ENCODE peak calls at places on chromosomes 1 and 21, in six cellular contexts. R, O, Q, V, H and G are unnamed samples.

GRCh38 chr1:24289937-24290595 is 29.1 kb upstream of the GRHL3 start:
- DNase-seq in R (no peak), Q (peak), V (peak), O (peak), H (no peak), G (peak)

GRCh38 chr21:27363719-27364479 is 397.0 kb upstream of the ADAMTS5 start:
- DNase-seq in H (no peak), Q (no peak), R (no peak), V (no peak), O (peak), G (no peak)

GRCh38 chr1:60431593-60431992 is 358.0 kb upstream of the C1orf87 start:
- DNase-seq in H (no peak), V (no peak), Q (no peak), O (no peak), R (no peak), G (no peak)

GRCh38 chr1:151611288-151611790 is 511 bp upstream of the SNX27 start:
- DNase-seq in O (peak), V (no peak), R (no peak), H (no peak), Q (no peak), G (no peak)

GRCh38 chr1:17161926-17162800 is 42.8 kb upstream of the PADI1 start:
- DNase-seq in V (no peak), R (no peak), H (no peak), O (no peak), Q (no peak), G (no peak)

GRCh38 chr1:168362991-168363390 is 82.3 kb downstream of the TBX19 start:
- DNase-seq in Q (no peak), V (no peak), R (no peak), O (no peak), H (no peak), G (no peak)

GRCh38 chr1:68551459-68551858 is 54.6 kb upstream of the DEPDC1 start:
- DNase-seq in V (peak), Q (no peak), O (no peak), R (no peak), H (no peak), G (no peak)

GRCh38 chr1:201059871-201060555 is 36.5 kb upstream of the KIF21B start:
- DNase-seq in Q (no peak), V (no peak), O (no peak), H (no peak), R (no peak), G (no peak)

GRCh38 chr1:83920320-83920719 is 78.6 kb downstream of the TTLL7 start:
- DNase-seq in Q (no peak), R (no peak), O (no peak), H (no peak), V (no peak), G (no peak)

GRCh38 chr21:15243356-15243755 is 178.6 kb upstream of the NRIP1 start:
- DNase-seq in Q (no peak), O (no peak), H (no peak), R (no peak), V (no peak), G (no peak)

GRCh38 chr1:161228032-161228431 is 2.2 kb downstream of the TOMM40L start:
- DNase-seq in H (no peak), R (no peak), Q (no peak), V (peak), O (no peak), G (no peak)

GRCh38 chr1:226310637-226311195 is 1.8 kb upstream of the LIN9 start:
- DNase-seq in O (no peak), V (no peak), R (no peak), Q (no peak), H (no peak), G (no peak)

GRCh38 chr1:237873487-237873927 is 17.2 kb downstream of the ZP4 start:
- DNase-seq in V (no peak), Q (no peak), H (no peak), O (peak), R (no peak), G (no peak)

GRCh38 chr1:231871878-231872277 is 245.3 kb downstream of the DISC1 start:
- DNase-seq in R (no peak), H (no peak), Q (no peak), V (no peak), O (no peak), G (no peak)

GRCh38 chr1:66931548-66932124 is 6.8 kb downstream of the MIER1 start:
- DNase-seq in H (no peak), R (no peak), Q (peak), V (peak), O (no peak), G (no peak)

GRCh38 chr1:111989531-111990025 is at the start of gene KCND3:
- DNase-seq in R (no peak), Q (peak), O (peak), H (no peak), V (peak), G (no peak)

GRCh38 chr1:115090547-115090946 is 1.2 kb upstream of the TSPAN2 start:
- DNase-seq in H (no peak), O (peak), Q (no peak), R (no peak), V (no peak), G (no peak)

GRCh38 chr1:34366875-34367624 is 190.3 kb downstream of the C1orf94 start:
- DNase-seq in R (no peak), O (no peak), Q (no peak), V (no peak), H (no peak), G (no peak)